ENCODE peak calls at places on chromosomes 6 and 20, in five cellular contexts. One of them, this sample, is unnamed.

GRCh38 chr20:63023836-63024571 is 17.2 kb upstream of the BHLHE23 start:
- DNase-seq in neuronal stem cell: no peak
- DNase-seq in H9: peak
- DNase-seq in IMR-90: no peak
- DNase-seq in H1: no peak
- DNase-seq in this sample: no peak

GRCh38 chr6:112029045-112029822 is 24.7 kb upstream of the CCN6 start:
- DNase-seq in neuronal stem cell: peak
- DNase-seq in H9: peak
- DNase-seq in IMR-90: peak
- DNase-seq in H1: peak
- DNase-seq in this sample: peak

GRCh38 chr6:145547596-145548325 is 187.6 kb downstream of the EPM2A start:
- DNase-seq in neuronal stem cell: no peak
- DNase-seq in H9: no peak
- DNase-seq in IMR-90: no peak
- DNase-seq in H1: no peak
- DNase-seq in this sample: no peak

GRCh38 chr6:106870069-106870468 is 104.5 kb downstream of the CD24 start:
- DNase-seq in neuronal stem cell: no peak
- DNase-seq in H9: no peak
- DNase-seq in IMR-90: peak
- DNase-seq in H1: no peak
- DNase-seq in this sample: peak

GRCh38 chr20:8215516-8215915 is 83.5 kb downstream of the PLCB1 start:
- DNase-seq in neuronal stem cell: no peak
- DNase-seq in H9: no peak
- DNase-seq in IMR-90: peak
- DNase-seq in H1: no peak
- DNase-seq in this sample: peak

GRCh38 chr6:135106611-135107010 is 52.0 kb upstream of the HBS1L start:
- DNase-seq in neuronal stem cell: no peak
- DNase-seq in H9: no peak
- DNase-seq in IMR-90: no peak
- DNase-seq in H1: no peak
- DNase-seq in this sample: no peak

GRCh38 chr6:167898673-167899311 is 72.1 kb downstream of the AFDN start:
- DNase-seq in neuronal stem cell: no peak
- DNase-seq in H9: no peak
- DNase-seq in IMR-90: peak
- DNase-seq in H1: no peak
- DNase-seq in this sample: peak

GRCh38 chr20:60123096-60123495 is 164.9 kb downstream of the CDH26 start:
- DNase-seq in neuronal stem cell: no peak
- DNase-seq in H9: no peak
- DNase-seq in IMR-90: no peak
- DNase-seq in H1: no peak
- DNase-seq in this sample: no peak

GRCh38 chr6:37074053-37074827 is 68.8 kb downstream of the FGD2 start:
- DNase-seq in neuronal stem cell: no peak
- DNase-seq in H9: no peak
- DNase-seq in IMR-90: peak
- DNase-seq in H1: no peak
- DNase-seq in this sample: peak

GRCh38 chr20:16918366-16918765 is 170.2 kb downstream of the OTOR start:
- DNase-seq in neuronal stem cell: no peak
- DNase-seq in H9: no peak
- DNase-seq in IMR-90: no peak
- DNase-seq in H1: no peak
- DNase-seq in this sample: no peak

GRCh38 chr20:45822863-45823262 is 4.2 kb downstream of the TNNC2 start:
- DNase-seq in neuronal stem cell: no peak
- DNase-seq in H9: no peak
- DNase-seq in IMR-90: peak
- DNase-seq in H1: no peak
- DNase-seq in this sample: peak

GRCh38 chr6:18742406-18742805 is 355.3 kb downstream of the RNF144B start:
- DNase-seq in neuronal stem cell: no peak
- DNase-seq in H9: no peak
- DNase-seq in IMR-90: no peak
- DNase-seq in H1: no peak
- DNase-seq in this sample: no peak

GRCh38 chr6:27591660-27592059 is 118.8 kb upstream of the ZNF184 start:
- DNase-seq in neuronal stem cell: peak
- DNase-seq in H9: peak
- DNase-seq in IMR-90: peak
- DNase-seq in H1: no peak
- DNase-seq in this sample: peak

GRCh38 chr6:119129148-119129967 is 50.9 kb upstream of the FAM184A start:
- DNase-seq in neuronal stem cell: peak
- DNase-seq in H9: peak
- DNase-seq in IMR-90: peak
- DNase-seq in H1: no peak
- DNase-seq in this sample: peak

GRCh38 chr20:496126-496696 is 33.9 kb upstream of the TBC1D20 start:
- DNase-seq in neuronal stem cell: no peak
- DNase-seq in H9: no peak
- DNase-seq in IMR-90: peak
- DNase-seq in H1: no peak
- DNase-seq in this sample: peak

GRCh38 chr6:11007715-11008608 is 36.1 kb downstream of the ELOVL2 start:
- DNase-seq in neuronal stem cell: no peak
- DNase-seq in H9: no peak
- DNase-seq in IMR-90: peak
- DNase-seq in H1: no peak
- DNase-seq in this sample: peak

GRCh38 chr6:41072836-41073202 is at the start of gene NFYA:
- DNase-seq in neuronal stem cell: no peak
- DNase-seq in H9: peak
- DNase-seq in IMR-90: peak
- DNase-seq in H1: no peak
- DNase-seq in this sample: peak
- H2AK5ac ChIP-seq in neuronal stem cell: peak
- H2AK5ac ChIP-seq in H9: no peak
- H2AK5ac ChIP-seq in IMR-90: peak
- H2AK5ac ChIP-seq in H1: peak
- H2AK5ac ChIP-seq in this sample: peak

GRCh38 chr6:130780137-130780536 is 47.1 kb upstream of the SMLR1 start:
- DNase-seq in neuronal stem cell: no peak
- DNase-seq in H9: no peak
- DNase-seq in IMR-90: no peak
- DNase-seq in H1: no peak
- DNase-seq in this sample: peak

GRCh38 chr6:130778946-130779657 is 48.1 kb upstream of the SMLR1 start:
- DNase-seq in neuronal stem cell: no peak
- DNase-seq in H9: no peak
- DNase-seq in IMR-90: peak
- DNase-seq in H1: no peak
- DNase-seq in this sample: peak

GRCh38 chr6:130775421-130776012 is 51.7 kb upstream of the SMLR1 start:
- DNase-seq in neuronal stem cell: no peak
- DNase-seq in H9: no peak
- DNase-seq in IMR-90: peak
- DNase-seq in H1: no peak
- DNase-seq in this sample: no peak

GRCh38 chr6:130779658-130780033 is 47.6 kb upstream of the SMLR1 start:
- DNase-seq in neuronal stem cell: no peak
- DNase-seq in H9: no peak
- DNase-seq in IMR-90: no peak
- DNase-seq in H1: no peak
- DNase-seq in this sample: peak

GRCh38 chr6:130776287-130776925 is 50.8 kb upstream of the SMLR1 start:
- DNase-seq in neuronal stem cell: no peak
- DNase-seq in H9: no peak
- DNase-seq in IMR-90: no peak
- DNase-seq in H1: no peak
- DNase-seq in this sample: peak
- H2AFZ ChIP-seq in neuronal stem cell: no peak
- H2AFZ ChIP-seq in H9: no peak
- H2AFZ ChIP-seq in IMR-90: no peak
- H2AFZ ChIP-seq in H1: peak
- H2AFZ ChIP-seq in this sample: no peak

GRCh38 chr6:35194390-35194789 is 19.4 kb upstream of the SCUBE3 start:
- DNase-seq in neuronal stem cell: no peak
- DNase-seq in H9: no peak
- DNase-seq in IMR-90: no peak
- DNase-seq in H1: no peak
- DNase-seq in this sample: no peak

GRCh38 chr6:35195120-35195780 is 18.5 kb upstream of the SCUBE3 start:
- DNase-seq in neuronal stem cell: no peak
- DNase-seq in H9: no peak
- DNase-seq in IMR-90: no peak
- DNase-seq in H1: no peak
- DNase-seq in this sample: no peak

GRCh38 chr6:35190306-35190705 is 23.4 kb upstream of the SCUBE3 start:
- DNase-seq in neuronal stem cell: no peak
- DNase-seq in H9: no peak
- DNase-seq in IMR-90: no peak
- DNase-seq in H1: no peak
- DNase-seq in this sample: no peak

GRCh38 chr6:35191899-35192298 is 21.9 kb upstream of the SCUBE3 start:
- DNase-seq in neuronal stem cell: no peak
- DNase-seq in H9: no peak
- DNase-seq in IMR-90: no peak
- DNase-seq in H1: no peak
- DNase-seq in this sample: no peak

GRCh38 chr6:35192301-35192860 is 21.4 kb upstream of the SCUBE3 start:
- DNase-seq in neuronal stem cell: no peak
- DNase-seq in H9: no peak
- DNase-seq in IMR-90: no peak
- DNase-seq in H1: no peak
- DNase-seq in this sample: no peak
- H2AK5ac ChIP-seq in neuronal stem cell: peak
- H2AK5ac ChIP-seq in H9: no peak
- H2AK5ac ChIP-seq in IMR-90: no peak
- H2AK5ac ChIP-seq in H1: no peak
- H2AK5ac ChIP-seq in this sample: no peak

GRCh38 chr20:47476452-47476851 is 25.2 kb upstream of the NCOA3 start:
- DNase-seq in neuronal stem cell: no peak
- DNase-seq in H9: no peak
- DNase-seq in IMR-90: no peak
- DNase-seq in H1: no peak
- DNase-seq in this sample: no peak
- H2AFZ ChIP-seq in neuronal stem cell: no peak
- H2AFZ ChIP-seq in H9: no peak
- H2AFZ ChIP-seq in IMR-90: no peak
- H2AFZ ChIP-seq in H1: no peak
- H2AFZ ChIP-seq in this sample: no peak

GRCh38 chr20:12355185-12355584 is 437.5 kb downstream of the BTBD3 start:
- DNase-seq in neuronal stem cell: no peak
- DNase-seq in H9: no peak
- DNase-seq in IMR-90: no peak
- DNase-seq in H1: no peak
- DNase-seq in this sample: no peak

GRCh38 chr20:12354725-12355124 is 437.0 kb downstream of the BTBD3 start:
- DNase-seq in neuronal stem cell: no peak
- DNase-seq in H9: no peak
- DNase-seq in IMR-90: no peak
- DNase-seq in H1: no peak
- DNase-seq in this sample: no peak

GRCh38 chr20:12358655-12359009 is 440.9 kb downstream of the BTBD3 start:
- DNase-seq in neuronal stem cell: no peak
- DNase-seq in H9: no peak
- DNase-seq in IMR-90: no peak
- DNase-seq in H1: no peak
- DNase-seq in this sample: no peak

GRCh38 chr20:12358006-12358654 is 440.4 kb downstream of the BTBD3 start:
- DNase-seq in neuronal stem cell: no peak
- DNase-seq in H9: peak
- DNase-seq in IMR-90: no peak
- DNase-seq in H1: no peak
- DNase-seq in this sample: no peak
- H2AK5ac ChIP-seq in neuronal stem cell: no peak
- H2AK5ac ChIP-seq in H9: no peak
- H2AK5ac ChIP-seq in IMR-90: no peak
- H2AK5ac ChIP-seq in H1: no peak
- H2AK5ac ChIP-seq in this sample: no peak

GRCh38 chr6:124223596-124223995 is 419.9 kb downstream of the NKAIN2 start:
- DNase-seq in neuronal stem cell: no peak
- DNase-seq in H9: no peak
- DNase-seq in IMR-90: no peak
- DNase-seq in H1: no peak
- DNase-seq in this sample: peak
- H2AFZ ChIP-seq in neuronal stem cell: no peak
- H2AFZ ChIP-seq in H9: no peak
- H2AFZ ChIP-seq in IMR-90: no peak
- H2AFZ ChIP-seq in H1: no peak
- H2AFZ ChIP-seq in this sample: no peak

This sample was measured in mesenchymal stem cell.